ENCODE peak calls at places on chromosomes 7 and 10, in four cellular contexts. T, Y, S and C are unnamed samples. For H3K9me3, the result is how much of the 10 kb centered on the place peaks cover.

GRCh38 chr10:42979730-42980467 is 97.0 kb upstream of the RET start:
- DNase-seq in T (peak), Y (no peak), S (no peak), C (no peak)

GRCh38 chr7:31603076-31603475 is 83.9 kb upstream of the PPP1R17 start:
- DNase-seq in T (no peak), Y (no peak), S (no peak), C (no peak)

GRCh38 chr7:68014031-68014774 is 1017.6 kb downstream of the TYW1 start:
- DNase-seq in T (no peak), Y (no peak), S (no peak), C (no peak)

GRCh38 chr7:32357535-32358277 is 132.5 kb downstream of the LSM5 start:
- DNase-seq in T (no peak), Y (no peak), S (no peak), C (no peak)

GRCh38 chr7:103857435-103857834 is 132.0 kb downstream of the RELN start:
- DNase-seq in T (no peak), Y (no peak), S (no peak), C (no peak)

GRCh38 chr7:40077849-40078248 is 56.6 kb downstream of the MPLKIP start:
- DNase-seq in T (no peak), Y (peak), S (no peak), C (no peak)

GRCh38 chr7:151391358-151391730 is 18.5 kb downstream of the WDR86 start:
- DNase-seq in T (no peak), Y (no peak), S (no peak), C (no peak)

GRCh38 chr10:71093531-71093930 is 118.8 kb upstream of the UNC5B start:
- DNase-seq in T (peak), Y (no peak), S (no peak), C (no peak)

DNA sequence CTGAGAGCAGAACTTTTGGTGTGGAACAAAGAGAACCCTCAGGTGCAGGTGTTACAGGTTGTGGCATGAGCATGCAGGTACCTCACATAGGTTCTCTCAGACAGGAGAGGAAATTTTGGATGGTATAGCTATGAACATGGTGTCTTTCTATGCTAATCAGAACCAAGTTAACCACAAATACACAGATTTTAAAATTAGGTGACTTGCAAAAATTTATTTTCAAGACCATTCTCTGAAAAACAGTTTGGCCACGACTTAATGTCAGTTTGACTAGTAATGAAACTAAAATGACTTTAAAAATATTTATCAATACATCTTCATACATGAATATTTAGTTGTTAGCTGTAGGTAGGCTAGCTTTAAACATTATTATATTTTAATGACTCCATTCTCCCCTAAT is 129.6 kb downstream of the SRI start:
- DNase-seq in T (no peak), Y (no peak), S (no peak), C (no peak)
- H3K4me3 ChIP-seq in T (no peak), Y (no peak), S (peak), C (no peak)

DNA sequence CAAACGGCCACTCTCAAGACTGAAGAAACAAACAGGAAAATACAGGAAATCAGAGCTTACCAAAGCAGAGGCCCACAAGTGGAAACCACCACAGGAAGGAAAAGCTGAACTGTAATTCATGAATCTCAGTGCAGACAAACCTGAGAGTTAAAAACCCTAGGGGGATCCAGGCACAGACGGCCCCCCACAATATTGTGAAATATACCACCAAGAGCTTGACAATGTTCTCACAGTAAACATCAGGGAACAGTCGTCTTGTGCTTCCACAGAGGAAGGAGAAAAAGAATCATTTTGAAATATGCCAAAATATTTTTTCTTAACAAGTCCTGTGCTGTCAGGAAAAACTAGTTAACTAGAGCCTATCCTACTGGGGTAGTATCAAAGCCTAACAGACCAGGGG is 68.2 kb upstream of the NRG3 start:
- DNase-seq in T (no peak), Y (no peak), S (no peak), C (no peak)
- H3K9me3 ChIP-seq in T (under half), Y (under half), S (half or more), C (under half)

GRCh38 chr7:134611611-134612151 is 35.0 kb upstream of the BPGM start:
- DNase-seq in T (no peak), Y (no peak), S (no peak), C (no peak)

GRCh38 chr7:134616611-134617010 is 30.0 kb upstream of the BPGM start:
- DNase-seq in T (no peak), Y (no peak), S (no peak), C (no peak)

GRCh38 chr7:134612197-134612596 is 34.5 kb upstream of the BPGM start:
- DNase-seq in T (no peak), Y (no peak), S (no peak), C (no peak)

GRCh38 chr7:134618756-134619530 is 27.7 kb upstream of the BPGM start:
- DNase-seq in T (no peak), Y (peak), S (no peak), C (no peak)

GRCh38 chr7:134613623-134614347 is 32.9 kb upstream of the BPGM start:
- DNase-seq in T (peak), Y (peak), S (no peak), C (peak)
- H3K27ac ChIP-seq in T (peak), Y (peak), S (peak), C (no peak)

GRCh38 chr10:35487336-35488034 is 117.7 kb upstream of the GJD4 start:
- DNase-seq in T (no peak), Y (peak), S (no peak), C (no peak)
- H3K4me3 ChIP-seq in T (no peak), Y (no peak), S (no peak), C (no peak)

GRCh38 chr7:37642028-37642540 is 41.5 kb upstream of the GPR141 start:
- DNase-seq in T (no peak), Y (no peak), S (no peak), C (no peak)

GRCh38 chr7:37645276-37646040 is 38.1 kb upstream of the GPR141 start:
- DNase-seq in T (no peak), Y (no peak), S (no peak), C (no peak)

DNA sequence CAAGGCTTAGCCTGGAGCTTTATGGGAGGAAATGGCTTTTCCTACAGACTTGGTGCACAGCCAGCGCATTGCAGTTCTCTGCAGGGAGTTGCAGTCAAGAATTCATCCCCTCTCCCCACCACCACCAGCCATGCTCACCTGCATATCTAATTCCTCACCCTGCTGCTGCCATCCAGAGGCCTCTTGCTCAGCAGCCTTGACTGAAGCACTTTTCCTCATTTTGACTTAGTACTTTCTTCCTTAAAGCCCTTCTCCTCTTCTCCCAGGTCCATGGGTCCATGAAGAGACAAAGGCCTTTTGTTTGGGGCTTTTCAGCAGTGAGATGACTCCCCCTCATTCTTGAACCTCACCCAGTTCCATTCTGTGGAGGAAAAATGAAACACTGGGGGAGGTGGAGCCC is 39.7 kb upstream of the GPR141 start:
- DNase-seq in T (no peak), Y (no peak), S (no peak), C (no peak)
- H3K9me3 ChIP-seq in T (under half), Y (under half), S (under half), C (under half)

GRCh38 chr10:29731760-29732159 is 97.0 kb upstream of the SVIL start:
- DNase-seq in T (no peak), Y (no peak), S (no peak), C (no peak)

GRCh38 chr10:29725133-29725720 is 90.5 kb upstream of the SVIL start:
- DNase-seq in T (no peak), Y (no peak), S (peak), C (no peak)

GRCh38 chr10:29730461-29730860 is 95.7 kb upstream of the SVIL start:
- DNase-seq in T (no peak), Y (no peak), S (no peak), C (no peak)

GRCh38 chr10:29730969-29731368 is 96.2 kb upstream of the SVIL start:
- DNase-seq in T (no peak), Y (no peak), S (no peak), C (no peak)

GRCh38 chr10:29728541-29729049 is 93.8 kb upstream of the SVIL start:
- DNase-seq in T (no peak), Y (no peak), S (no peak), C (no peak)
- H3K27ac ChIP-seq in T (peak), Y (no peak), S (no peak), C (no peak)